ENCODE peak calls at places on chromosomes 2 and 18, in five cellular contexts. One of them, this sample, is unnamed.

GRCh38 chr2:30692829-30693265 is 114.4 kb downstream of the CAPN13 start:
- DNase-seq in fibroblast of the aortic adventitia: no peak
- DNase-seq in H9: no peak
- DNase-seq in GM20000: no peak
- DNase-seq in fibroblast of lung: no peak
- DNase-seq in this sample: no peak

GRCh38 chr2:44912660-44913059 is 28.8 kb upstream of the SIX3 start:
- DNase-seq in fibroblast of the aortic adventitia: peak
- DNase-seq in H9: no peak
- DNase-seq in GM20000: no peak
- DNase-seq in fibroblast of lung: peak
- DNase-seq in this sample: no peak

GRCh38 chr2:200786826-200787225 is 24.9 kb upstream of the BZW1 start:
- DNase-seq in fibroblast of the aortic adventitia: peak
- DNase-seq in H9: no peak
- DNase-seq in GM20000: no peak
- DNase-seq in fibroblast of lung: peak
- DNase-seq in this sample: no peak

GRCh38 chr18:23354625-23355024 is 98.5 kb upstream of the RIOK3 start:
- DNase-seq in fibroblast of the aortic adventitia: peak
- DNase-seq in H9: no peak
- DNase-seq in GM20000: no peak
- DNase-seq in fibroblast of lung: peak
- DNase-seq in this sample: no peak

GRCh38 chr18:45571714-45572113 is 43.6 kb upstream of the SLC14A2 start:
- DNase-seq in fibroblast of the aortic adventitia: no peak
- DNase-seq in H9: no peak
- DNase-seq in GM20000: no peak
- DNase-seq in fibroblast of lung: no peak
- DNase-seq in this sample: no peak

GRCh38 chr2:174681983-174682577 is 82.2 kb downstream of the CHRNA1 start:
- DNase-seq in fibroblast of the aortic adventitia: peak
- DNase-seq in H9: peak
- DNase-seq in GM20000: peak
- DNase-seq in fibroblast of lung: no peak
- DNase-seq in this sample: peak

GRCh38 chr2:95728878-95729511 is 137.2 kb downstream of the TRIM43 start:
- DNase-seq in fibroblast of the aortic adventitia: peak
- DNase-seq in H9: peak
- DNase-seq in GM20000: peak
- DNase-seq in fibroblast of lung: peak
- DNase-seq in this sample: peak

GRCh38 chr18:6885992-6886823 is 156.7 kb downstream of the ARHGAP28 start:
- DNase-seq in fibroblast of the aortic adventitia: peak
- DNase-seq in H9: no peak
- DNase-seq in GM20000: peak
- DNase-seq in fibroblast of lung: peak
- DNase-seq in this sample: peak

GRCh38 chr2:64205415-64205814 is 61.2 kb upstream of the PELI1 start:
- DNase-seq in fibroblast of the aortic adventitia: no peak
- DNase-seq in H9: no peak
- DNase-seq in GM20000: no peak
- DNase-seq in fibroblast of lung: no peak
- DNase-seq in this sample: no peak

GRCh38 chr2:98394595-98395153 is 48.4 kb downstream of the CNGA3 start:
- DNase-seq in fibroblast of the aortic adventitia: peak
- DNase-seq in H9: no peak
- DNase-seq in GM20000: no peak
- DNase-seq in fibroblast of lung: no peak
- DNase-seq in this sample: no peak

GRCh38 chr2:202025816-202026215 is 7.8 kb upstream of the FZD7 start:
- DNase-seq in fibroblast of the aortic adventitia: no peak
- DNase-seq in H9: no peak
- DNase-seq in GM20000: no peak
- DNase-seq in fibroblast of lung: no peak
- DNase-seq in this sample: no peak

GRCh38 chr2:63654959-63655358 is 66.2 kb downstream of the MDH1 start:
- DNase-seq in fibroblast of the aortic adventitia: peak
- DNase-seq in H9: no peak
- DNase-seq in GM20000: peak
- DNase-seq in fibroblast of lung: peak
- DNase-seq in this sample: no peak

GRCh38 chr2:26938399-26938798 is 32.0 kb upstream of the MAPRE3 start:
- DNase-seq in fibroblast of the aortic adventitia: no peak
- DNase-seq in H9: no peak
- DNase-seq in GM20000: no peak
- DNase-seq in fibroblast of lung: no peak
- DNase-seq in this sample: no peak

GRCh38 chr18:48441405-48441881 is 32.3 kb upstream of the ZBTB7C start:
- DNase-seq in fibroblast of the aortic adventitia: peak
- DNase-seq in H9: no peak
- DNase-seq in GM20000: no peak
- DNase-seq in fibroblast of lung: peak
- DNase-seq in this sample: no peak

GRCh38 chr18:5630057-5630765 is 86.4 kb upstream of the EPB41L3 start:
- DNase-seq in fibroblast of the aortic adventitia: no peak
- DNase-seq in H9: peak
- DNase-seq in GM20000: peak
- DNase-seq in fibroblast of lung: no peak
- DNase-seq in this sample: peak

GRCh38 chr2:198309673-198310280 is 505.4 kb downstream of the PLCL1 start:
- DNase-seq in fibroblast of the aortic adventitia: peak
- DNase-seq in H9: peak
- DNase-seq in GM20000: peak
- DNase-seq in fibroblast of lung: peak
- DNase-seq in this sample: peak

GRCh38 chr2:160918909-160919503 is 241.2 kb upstream of the TANK start:
- DNase-seq in fibroblast of the aortic adventitia: peak
- DNase-seq in H9: peak
- DNase-seq in GM20000: peak
- DNase-seq in fibroblast of lung: peak
- DNase-seq in this sample: peak

GRCh38 chr2:237257471-237257951 is 156.5 kb downstream of the COL6A3 start:
- DNase-seq in fibroblast of the aortic adventitia: peak
- DNase-seq in H9: no peak
- DNase-seq in GM20000: no peak
- DNase-seq in fibroblast of lung: peak
- DNase-seq in this sample: no peak

GRCh38 chr2:11579867-11580659 is 46.2 kb downstream of the GREB1 start:
- DNase-seq in fibroblast of the aortic adventitia: no peak
- DNase-seq in H9: no peak
- DNase-seq in GM20000: no peak
- DNase-seq in fibroblast of lung: no peak
- DNase-seq in this sample: no peak

GRCh38 chr2:98175811-98176210 is 88.8 kb downstream of the VWA3B start:
- DNase-seq in fibroblast of the aortic adventitia: no peak
- DNase-seq in H9: peak
- DNase-seq in GM20000: peak
- DNase-seq in fibroblast of lung: no peak
- DNase-seq in this sample: no peak

GRCh38 chr2:200600549-200601212 is 14.9 kb downstream of the AOX1 start:
- DNase-seq in fibroblast of the aortic adventitia: peak
- DNase-seq in H9: no peak
- DNase-seq in GM20000: no peak
- DNase-seq in fibroblast of lung: peak
- DNase-seq in this sample: no peak

GRCh38 chr2:147818741-147819140 is 26.1 kb upstream of the ACVR2A start:
- DNase-seq in fibroblast of the aortic adventitia: no peak
- DNase-seq in H9: no peak
- DNase-seq in GM20000: no peak
- DNase-seq in fibroblast of lung: peak
- DNase-seq in this sample: no peak

GRCh38 chr18:37567061-37567993 is 1.7 kb upstream of the CELF4 start:
- DNase-seq in fibroblast of the aortic adventitia: no peak
- DNase-seq in H9: no peak
- DNase-seq in GM20000: peak
- DNase-seq in fibroblast of lung: no peak
- DNase-seq in this sample: no peak

GRCh38 chr2:128749206-128749605 is 430.5 kb upstream of the HS6ST1 start:
- DNase-seq in fibroblast of the aortic adventitia: no peak
- DNase-seq in H9: no peak
- DNase-seq in GM20000: no peak
- DNase-seq in fibroblast of lung: no peak
- DNase-seq in this sample: no peak

GRCh38 chr18:70907673-70908072 is 618.8 kb downstream of the SOCS6 start:
- DNase-seq in fibroblast of the aortic adventitia: peak
- DNase-seq in H9: peak
- DNase-seq in GM20000: no peak
- DNase-seq in fibroblast of lung: peak
- DNase-seq in this sample: no peak

GRCh38 chr18:70649683-70650082 is 360.8 kb downstream of the SOCS6 start:
- DNase-seq in fibroblast of the aortic adventitia: no peak
- DNase-seq in H9: no peak
- DNase-seq in GM20000: no peak
- DNase-seq in fibroblast of lung: no peak
- DNase-seq in this sample: no peak

GRCh38 chr2:173713904-173714555 is 251.1 kb downstream of the SP3 start:
- DNase-seq in fibroblast of the aortic adventitia: no peak
- DNase-seq in H9: no peak
- DNase-seq in GM20000: no peak
- DNase-seq in fibroblast of lung: no peak
- DNase-seq in this sample: no peak

GRCh38 chr2:224520064-224520463 is 65.1 kb downstream of the CUL3 start:
- DNase-seq in fibroblast of the aortic adventitia: peak
- DNase-seq in H9: no peak
- DNase-seq in GM20000: peak
- DNase-seq in fibroblast of lung: peak
- DNase-seq in this sample: no peak

GRCh38 chr18:49613741-49614151 is 51.9 kb downstream of the LIPG start:
- DNase-seq in fibroblast of the aortic adventitia: no peak
- DNase-seq in H9: peak
- DNase-seq in GM20000: no peak
- DNase-seq in fibroblast of lung: no peak
- DNase-seq in this sample: no peak

GRCh38 chr2:9944330-9944758 is 7.1 kb upstream of the GRHL1 start:
- DNase-seq in fibroblast of the aortic adventitia: peak
- DNase-seq in H9: no peak
- DNase-seq in GM20000: no peak
- DNase-seq in fibroblast of lung: no peak
- DNase-seq in this sample: no peak
- TF ChIP-seq CTCF in fibroblast of the aortic adventitia: no peak
- TF ChIP-seq CTCF in H9: no peak
- TF ChIP-seq CTCF in GM20000: no peak
- TF ChIP-seq CTCF in fibroblast of lung: no peak
- TF ChIP-seq CTCF in this sample: no peak

GRCh38 chr18:20966795-20967194 is 144.8 kb downstream of the ROCK1 start:
- DNase-seq in fibroblast of the aortic adventitia: peak
- DNase-seq in H9: no peak
- DNase-seq in GM20000: no peak
- DNase-seq in fibroblast of lung: no peak
- DNase-seq in this sample: no peak

DNA sequence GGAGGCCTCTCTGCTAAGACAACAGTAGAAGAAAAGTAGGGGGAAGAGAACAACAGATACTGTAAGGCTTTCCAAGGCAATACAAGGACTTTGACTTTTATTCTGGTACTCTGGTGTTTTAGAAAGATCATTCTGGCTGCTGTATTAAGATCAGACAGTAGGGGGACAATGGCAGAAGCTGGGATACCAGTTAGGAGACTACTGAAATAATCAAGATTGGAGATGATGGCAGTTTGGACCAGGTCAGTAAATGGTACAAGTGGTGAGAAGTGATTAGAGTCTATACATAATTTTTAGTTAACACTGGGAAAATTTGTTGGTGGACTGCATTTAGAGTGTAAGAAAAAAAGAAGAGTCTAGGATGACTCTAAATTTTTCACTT is 139.7 kb downstream of the ROCK1 start:
- DNase-seq in fibroblast of the aortic adventitia: peak
- DNase-seq in H9: no peak
- DNase-seq in GM20000: peak
- DNase-seq in fibroblast of lung: peak
- DNase-seq in this sample: peak
- TF ChIP-seq CTCF in fibroblast of the aortic adventitia: peak
- TF ChIP-seq CTCF in H9: peak
- TF ChIP-seq CTCF in GM20000: peak
- TF ChIP-seq CTCF in fibroblast of lung: peak
- TF ChIP-seq CTCF in this sample: peak

DNA sequence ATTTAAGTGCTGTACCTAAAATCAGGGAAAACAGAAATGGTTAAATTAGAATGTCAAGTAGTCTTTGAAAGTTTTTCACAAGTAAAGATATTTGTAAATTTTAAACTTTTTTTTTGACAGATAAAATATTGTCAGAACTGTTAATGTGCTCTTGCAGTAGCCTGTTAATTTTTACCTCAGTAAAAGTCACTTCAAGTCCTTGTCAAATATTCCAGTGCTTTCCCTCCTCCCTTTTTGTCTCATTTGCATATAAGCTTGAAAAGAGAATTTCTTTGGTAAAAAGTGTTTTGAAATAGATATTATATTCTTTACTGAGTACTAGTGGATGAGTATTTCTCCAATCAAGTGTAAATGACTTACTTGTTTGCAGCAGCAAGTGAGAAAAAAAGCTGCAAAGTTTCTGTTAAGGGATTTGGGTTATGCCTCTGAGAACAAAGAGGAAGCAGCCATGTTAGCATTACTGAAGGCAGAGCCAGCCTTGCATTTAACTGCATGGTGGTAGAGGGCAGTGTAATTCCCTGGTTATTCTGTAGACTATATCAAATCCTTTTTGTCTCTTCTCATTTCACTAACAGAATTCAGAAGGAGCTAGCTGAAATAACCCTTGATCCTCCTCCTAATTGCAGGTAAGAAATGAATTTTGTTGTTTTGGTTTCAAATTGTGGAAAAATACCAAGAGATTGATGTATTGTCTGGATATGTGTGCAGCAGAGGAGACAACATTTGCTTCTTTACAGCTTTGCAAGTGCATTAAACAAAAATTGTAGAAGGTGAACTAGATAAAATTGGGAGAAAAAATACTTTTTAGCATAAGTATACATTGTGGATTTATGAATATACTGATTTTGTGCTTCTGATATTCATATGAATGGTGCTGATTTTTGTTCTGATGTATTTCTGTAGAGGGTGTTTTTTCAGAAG is 3.3 kb downstream of the UBE2E3 start:
- DNase-seq in fibroblast of the aortic adventitia: peak
- DNase-seq in H9: no peak
- DNase-seq in GM20000: peak
- DNase-seq in fibroblast of lung: peak
- DNase-seq in this sample: no peak
- TF ChIP-seq CTCF in fibroblast of the aortic adventitia: peak
- TF ChIP-seq CTCF in H9: peak
- TF ChIP-seq CTCF in GM20000: no peak
- TF ChIP-seq CTCF in fibroblast of lung: peak
- TF ChIP-seq CTCF in this sample: no peak

GRCh38 chr2:118914721-118915453 is 27.1 kb upstream of the MARCO start:
- DNase-seq in fibroblast of the aortic adventitia: no peak
- DNase-seq in H9: no peak
- DNase-seq in GM20000: no peak
- DNase-seq in fibroblast of lung: no peak
- DNase-seq in this sample: no peak

GRCh38 chr2:118911166-118911565 is 30.8 kb upstream of the MARCO start:
- DNase-seq in fibroblast of the aortic adventitia: no peak
- DNase-seq in H9: no peak
- DNase-seq in GM20000: no peak
- DNase-seq in fibroblast of lung: no peak
- DNase-seq in this sample: no peak

GRCh38 chr2:118911936-118912335 is 30.1 kb upstream of the MARCO start:
- DNase-seq in fibroblast of the aortic adventitia: no peak
- DNase-seq in H9: no peak
- DNase-seq in GM20000: no peak
- DNase-seq in fibroblast of lung: no peak
- DNase-seq in this sample: no peak

GRCh38 chr2:118913131-118913804 is 28.7 kb upstream of the MARCO start:
- DNase-seq in fibroblast of the aortic adventitia: peak
- DNase-seq in H9: no peak
- DNase-seq in GM20000: no peak
- DNase-seq in fibroblast of lung: no peak
- DNase-seq in this sample: no peak

GRCh38 chr2:118913805-118914645 is 28.0 kb upstream of the MARCO start:
- DNase-seq in fibroblast of the aortic adventitia: peak
- DNase-seq in H9: no peak
- DNase-seq in GM20000: no peak
- DNase-seq in fibroblast of lung: no peak
- DNase-seq in this sample: no peak
- TF ChIP-seq CTCF in fibroblast of the aortic adventitia: no peak
- TF ChIP-seq CTCF in H9: no peak
- TF ChIP-seq CTCF in GM20000: no peak
- TF ChIP-seq CTCF in fibroblast of lung: no peak
- TF ChIP-seq CTCF in this sample: no peak

This sample was measured in endothelial cell.